ENCODE peak calls at places on chromosomes 7 and 10, in eight cellular contexts. One of them, this sample, is unnamed. For H3K4me1, the result is how much of the 10 kb centered on the place peaks cover.

GRCh38 chr7:91435386-91436059 is 171.3 kb downstream of the FZD1 start:
- DNase-seq in esophagus squamous epithelium: no peak
- DNase-seq in IMR-90: no peak
- DNase-seq in Peyer's patch: no peak
- DNase-seq in uterus: no peak
- DNase-seq in gastrocnemius medialis: no peak
- DNase-seq in transverse colon: no peak
- DNase-seq in testis: no peak
- DNase-seq in this sample: no peak

GRCh38 chr7:118152632-118153031 is 31.3 kb upstream of the LSM8 start:
- DNase-seq in esophagus squamous epithelium: no peak
- DNase-seq in Peyer's patch: no peak
- DNase-seq in IMR-90: no peak
- DNase-seq in testis: no peak
- DNase-seq in uterus: no peak
- DNase-seq in transverse colon: no peak
- DNase-seq in gastrocnemius medialis: no peak
- DNase-seq in this sample: no peak

GRCh38 chr10:87093461-87094372 is 926 bp downstream of the GLUD1 start:
- DNase-seq in Peyer's patch: peak
- DNase-seq in IMR-90: peak
- DNase-seq in esophagus squamous epithelium: peak
- DNase-seq in transverse colon: peak
- DNase-seq in uterus: peak
- DNase-seq in gastrocnemius medialis: peak
- DNase-seq in testis: peak
- DNase-seq in this sample: peak

GRCh38 chr10:24849537-24850299 is 102.7 kb downstream of the PRTFDC1 start:
- DNase-seq in esophagus squamous epithelium: no peak
- DNase-seq in uterus: no peak
- DNase-seq in Peyer's patch: no peak
- DNase-seq in testis: no peak
- DNase-seq in IMR-90: no peak
- DNase-seq in transverse colon: no peak
- DNase-seq in gastrocnemius medialis: no peak
- DNase-seq in this sample: no peak

GRCh38 chr10:50990568-50991495 is 83.5 kb upstream of the PRKG1 start:
- DNase-seq in gastrocnemius medialis: peak
- DNase-seq in testis: peak
- DNase-seq in transverse colon: peak
- DNase-seq in uterus: peak
- DNase-seq in esophagus squamous epithelium: no peak
- DNase-seq in Peyer's patch: peak
- DNase-seq in IMR-90: peak
- DNase-seq in this sample: no peak

GRCh38 chr10:78506614-78507013 is 473.0 kb downstream of the RPS24 start:
- DNase-seq in uterus: no peak
- DNase-seq in transverse colon: no peak
- DNase-seq in Peyer's patch: no peak
- DNase-seq in testis: no peak
- DNase-seq in IMR-90: no peak
- DNase-seq in gastrocnemius medialis: no peak
- DNase-seq in esophagus squamous epithelium: no peak
- DNase-seq in this sample: no peak

GRCh38 chr10:17122052-17122451 is 7.6 kb downstream of the CUBN start:
- DNase-seq in transverse colon: no peak
- DNase-seq in IMR-90: no peak
- DNase-seq in Peyer's patch: no peak
- DNase-seq in esophagus squamous epithelium: no peak
- DNase-seq in uterus: no peak
- DNase-seq in testis: no peak
- DNase-seq in gastrocnemius medialis: no peak
- DNase-seq in this sample: no peak

GRCh38 chr10:35780970-35781642 is 139.0 kb upstream of the FZD8 start:
- DNase-seq in gastrocnemius medialis: no peak
- DNase-seq in transverse colon: no peak
- DNase-seq in IMR-90: no peak
- DNase-seq in uterus: no peak
- DNase-seq in esophagus squamous epithelium: no peak
- DNase-seq in Peyer's patch: no peak
- DNase-seq in testis: no peak
- DNase-seq in this sample: no peak

GRCh38 chr10:129719415-129719739 is 244.7 kb downstream of the EBF3 start:
- DNase-seq in uterus: no peak
- DNase-seq in gastrocnemius medialis: no peak
- DNase-seq in Peyer's patch: no peak
- DNase-seq in testis: no peak
- DNase-seq in esophagus squamous epithelium: no peak
- DNase-seq in IMR-90: no peak
- DNase-seq in transverse colon: no peak
- DNase-seq in this sample: no peak

GRCh38 chr7:116384936-116385635 is 114.5 kb upstream of the CAV2 start:
- DNase-seq in gastrocnemius medialis: no peak
- DNase-seq in Peyer's patch: no peak
- DNase-seq in transverse colon: no peak
- DNase-seq in esophagus squamous epithelium: no peak
- DNase-seq in testis: no peak
- DNase-seq in IMR-90: peak
- DNase-seq in uterus: no peak
- DNase-seq in this sample: no peak

GRCh38 chr7:123661765-123662164 is 6.1 kb downstream of the LMOD2 start:
- DNase-seq in gastrocnemius medialis: no peak
- DNase-seq in esophagus squamous epithelium: no peak
- DNase-seq in uterus: no peak
- DNase-seq in testis: no peak
- DNase-seq in transverse colon: no peak
- DNase-seq in Peyer's patch: no peak
- DNase-seq in IMR-90: no peak
- DNase-seq in this sample: no peak

GRCh38 chr7:11170160-11170559 is 196.5 kb downstream of the PHF14 start:
- DNase-seq in Peyer's patch: no peak
- DNase-seq in testis: no peak
- DNase-seq in transverse colon: no peak
- DNase-seq in gastrocnemius medialis: no peak
- DNase-seq in uterus: no peak
- DNase-seq in esophagus squamous epithelium: no peak
- DNase-seq in IMR-90: no peak
- DNase-seq in this sample: no peak

GRCh38 chr10:102140913-102141540 is 8.2 kb downstream of the PPRC1 start:
- DNase-seq in Peyer's patch: no peak
- DNase-seq in transverse colon: no peak
- DNase-seq in uterus: no peak
- DNase-seq in gastrocnemius medialis: no peak
- DNase-seq in IMR-90: no peak
- DNase-seq in esophagus squamous epithelium: no peak
- DNase-seq in testis: no peak
- DNase-seq in this sample: no peak

DNA sequence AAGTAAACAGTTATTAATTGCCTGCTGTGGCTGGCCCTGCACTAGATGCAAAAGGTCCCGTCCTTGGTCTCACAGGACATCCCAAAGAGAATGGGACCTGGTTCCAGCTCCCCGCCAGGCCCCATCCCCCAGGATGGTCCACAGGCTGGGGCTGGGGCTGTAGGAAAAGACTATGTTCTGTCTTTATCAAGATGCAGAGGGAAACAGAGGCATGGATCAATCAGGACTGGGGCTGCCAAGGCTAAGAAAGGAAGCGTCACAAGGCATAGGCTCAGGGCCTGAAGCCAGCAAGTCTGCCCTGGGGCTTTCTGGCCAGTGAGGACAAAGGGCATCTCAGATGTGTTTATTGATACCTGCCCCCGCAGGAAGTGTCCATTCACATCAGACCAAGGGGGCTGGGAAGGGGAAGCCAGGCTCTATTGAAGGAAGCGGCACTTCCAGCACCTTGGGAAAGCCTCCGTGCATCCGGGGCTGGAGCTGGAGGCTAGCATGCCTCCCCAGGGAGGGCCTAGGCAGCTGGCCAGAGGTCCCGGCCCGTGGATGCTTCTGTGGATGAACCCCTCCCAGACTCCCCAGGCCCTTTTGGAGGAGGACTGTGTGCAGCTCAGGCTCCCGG is 5.8 kb downstream of the VSIR start:
- DNase-seq in gastrocnemius medialis: no peak
- DNase-seq in uterus: peak
- DNase-seq in Peyer's patch: peak
- DNase-seq in IMR-90: no peak
- DNase-seq in transverse colon: peak
- DNase-seq in esophagus squamous epithelium: no peak
- DNase-seq in testis: peak
- DNase-seq in this sample: no peak
- TF ChIP-seq POLR2A in gastrocnemius medialis: no peak
- TF ChIP-seq POLR2A in uterus: no peak
- TF ChIP-seq POLR2A in Peyer's patch: peak
- TF ChIP-seq POLR2A in IMR-90: no peak
- TF ChIP-seq POLR2A in transverse colon: peak
- TF ChIP-seq POLR2A in esophagus squamous epithelium: no peak
- TF ChIP-seq POLR2A in testis: no peak
- TF ChIP-seq POLR2A in this sample: no peak

DNA sequence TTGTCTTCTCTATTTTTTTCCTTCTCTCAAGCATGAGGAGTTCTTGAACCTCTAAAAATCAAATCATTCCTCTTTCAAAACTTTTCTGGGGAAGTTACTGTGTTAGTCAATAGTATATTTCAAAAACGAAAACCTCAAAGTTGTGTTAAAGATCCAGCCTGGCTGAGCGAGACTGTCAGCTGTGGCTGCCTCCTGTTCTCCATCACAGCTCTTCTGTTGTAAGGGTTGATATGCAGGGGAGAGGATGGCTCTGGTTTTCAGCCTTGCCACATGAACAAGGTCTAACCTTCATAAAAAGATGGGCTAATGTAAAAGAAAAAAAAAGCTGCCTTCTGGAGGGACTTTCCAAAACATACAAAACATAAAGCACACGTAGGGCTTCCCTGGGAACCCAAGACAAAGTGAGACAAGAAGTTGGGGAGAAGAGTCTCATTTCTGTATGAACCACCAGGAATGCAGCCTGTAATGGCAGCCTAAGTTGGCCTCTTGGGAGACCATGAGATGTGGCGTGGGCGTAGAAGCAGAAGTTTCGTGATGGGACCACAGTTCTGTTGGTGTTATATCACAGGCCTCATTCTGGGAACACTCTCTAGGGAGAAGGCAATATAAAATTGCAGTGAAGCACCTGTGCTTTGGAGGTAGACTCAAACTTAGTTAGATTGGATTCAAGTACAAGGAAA is 77.9 kb upstream of the FHIP2A start:
- DNase-seq in esophagus squamous epithelium: no peak
- DNase-seq in Peyer's patch: no peak
- DNase-seq in IMR-90: no peak
- DNase-seq in gastrocnemius medialis: no peak
- DNase-seq in transverse colon: no peak
- DNase-seq in uterus: no peak
- DNase-seq in testis: no peak
- DNase-seq in this sample: no peak
- H3K4me1 ChIP-seq in esophagus squamous epithelium: under half
- H3K4me1 ChIP-seq in Peyer's patch: under half
- H3K4me1 ChIP-seq in IMR-90: under half
- H3K4me1 ChIP-seq in gastrocnemius medialis: under half
- H3K4me1 ChIP-seq in transverse colon: under half
- H3K4me1 ChIP-seq in uterus: under half
- H3K4me1 ChIP-seq in testis: under half
- H3K4me1 ChIP-seq in this sample: under half

DNA sequence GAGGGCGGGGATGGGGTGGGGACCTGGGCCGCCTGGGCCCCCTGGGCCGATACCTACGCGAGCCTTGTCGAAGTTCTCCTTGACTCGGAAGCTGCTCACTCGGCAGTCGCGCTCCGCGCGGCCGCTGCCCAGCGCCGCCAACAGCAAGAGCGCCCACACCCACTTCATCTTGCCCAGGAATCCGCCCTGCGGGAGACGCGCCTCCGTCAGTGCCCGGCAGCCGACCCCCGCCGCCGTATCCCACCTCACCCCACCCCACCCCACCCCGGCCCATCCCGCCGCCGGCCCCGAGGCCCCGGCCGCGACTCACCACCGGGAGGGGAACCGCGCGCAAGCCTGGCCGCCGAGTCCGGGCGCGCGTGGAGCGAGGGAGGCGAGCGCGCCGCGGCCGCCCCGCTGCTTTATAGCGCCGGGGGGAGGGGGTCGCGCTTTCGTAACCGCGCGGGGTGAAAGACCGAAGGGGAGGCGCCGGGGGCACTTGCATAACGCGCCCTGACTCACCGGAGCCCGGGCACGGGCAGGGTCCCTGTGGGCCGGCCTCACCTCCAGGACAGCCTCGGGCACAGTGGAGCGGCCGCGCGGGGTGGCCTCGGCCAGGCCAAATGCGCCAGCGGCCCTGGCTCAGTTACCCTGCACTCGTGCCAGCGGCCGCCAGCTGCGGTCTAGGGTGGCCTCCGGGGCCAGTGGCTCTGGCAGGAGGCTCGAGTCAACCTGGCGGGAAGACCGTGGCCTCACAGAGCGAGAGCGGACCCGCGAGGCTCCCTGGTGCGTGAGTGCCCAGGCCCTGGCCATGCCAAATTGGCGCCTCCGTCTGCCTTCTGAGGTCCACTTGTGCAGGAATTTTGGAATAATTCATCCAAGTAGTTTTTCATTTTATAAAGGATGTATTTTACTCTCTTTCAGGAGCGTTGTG is at the start of gene RBP4:
- DNase-seq in IMR-90: peak
- DNase-seq in esophagus squamous epithelium: no peak
- DNase-seq in gastrocnemius medialis: no peak
- DNase-seq in uterus: no peak
- DNase-seq in transverse colon: no peak
- DNase-seq in testis: peak
- DNase-seq in Peyer's patch: no peak
- DNase-seq in this sample: no peak
- TF ChIP-seq POLR2A in IMR-90: no peak
- TF ChIP-seq POLR2A in esophagus squamous epithelium: no peak
- TF ChIP-seq POLR2A in gastrocnemius medialis: no peak
- TF ChIP-seq POLR2A in uterus: no peak
- TF ChIP-seq POLR2A in transverse colon: no peak
- TF ChIP-seq POLR2A in testis: no peak
- TF ChIP-seq POLR2A in Peyer's patch: no peak
- TF ChIP-seq POLR2A in this sample: no peak

GRCh38 chr7:88267421-88267820 is 39.3 kb downstream of the STEAP4 start:
- DNase-seq in esophagus squamous epithelium: no peak
- DNase-seq in uterus: no peak
- DNase-seq in Peyer's patch: no peak
- DNase-seq in transverse colon: no peak
- DNase-seq in testis: no peak
- DNase-seq in IMR-90: no peak
- DNase-seq in gastrocnemius medialis: no peak
- DNase-seq in this sample: no peak

GRCh38 chr7:88269606-88270005 is 37.1 kb downstream of the STEAP4 start:
- DNase-seq in gastrocnemius medialis: no peak
- DNase-seq in esophagus squamous epithelium: no peak
- DNase-seq in IMR-90: no peak
- DNase-seq in testis: no peak
- DNase-seq in transverse colon: no peak
- DNase-seq in uterus: no peak
- DNase-seq in Peyer's patch: no peak
- DNase-seq in this sample: no peak

DNA sequence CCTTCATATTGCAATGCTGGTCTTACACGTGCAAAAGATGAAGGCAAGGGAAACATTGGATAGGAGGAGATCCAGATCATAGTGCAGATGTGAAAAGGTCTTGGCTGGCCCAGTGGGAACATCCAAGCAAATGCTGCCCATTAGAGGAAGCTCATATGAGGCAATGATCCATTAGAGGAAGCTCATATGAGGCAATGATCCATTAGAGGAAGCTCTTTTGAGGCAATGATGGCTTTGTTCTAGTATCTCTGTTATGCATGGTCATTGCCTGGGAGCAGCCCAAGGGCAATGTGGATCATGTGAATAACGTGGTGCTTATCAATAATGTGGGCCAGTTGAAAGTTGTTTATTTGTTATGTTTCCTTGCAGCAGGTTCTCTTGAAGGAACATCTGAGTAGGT is 37.8 kb downstream of the STEAP4 start:
- DNase-seq in gastrocnemius medialis: no peak
- DNase-seq in uterus: no peak
- DNase-seq in Peyer's patch: no peak
- DNase-seq in IMR-90: no peak
- DNase-seq in transverse colon: no peak
- DNase-seq in testis: no peak
- DNase-seq in esophagus squamous epithelium: no peak
- DNase-seq in this sample: no peak
- H3K4me1 ChIP-seq in gastrocnemius medialis: under half
- H3K4me1 ChIP-seq in uterus: under half
- H3K4me1 ChIP-seq in Peyer's patch: under half
- H3K4me1 ChIP-seq in IMR-90: under half
- H3K4me1 ChIP-seq in transverse colon: under half
- H3K4me1 ChIP-seq in testis: under half
- H3K4me1 ChIP-seq in esophagus squamous epithelium: under half
- H3K4me1 ChIP-seq in this sample: under half